ENCODE peak calls at places on chromosomes 4 and X, in four cellular contexts. K, Z, H and C are unnamed samples. For H3K4me1, the result is how much of the 10 kb centered on the place peaks cover.

GRCh38 chr4:86972997-86973396 is 38.2 kb downstream of the AFF1 start:
- DNase-seq in K (peak), Z (no peak), H (peak), C (no peak)

GRCh38 chrX:70504772-70505450 is 60.3 kb downstream of the DLG3 start:
- DNase-seq in K (no peak), Z (no peak), H (no peak), C (no peak)

GRCh38 chr4:75924309-75924708 is 16.5 kb downstream of the NAAA start:
- DNase-seq in K (no peak), Z (no peak), H (no peak), C (no peak)

GRCh38 chr4:150078041-150078995 is at the start of gene DCLK2:
- DNase-seq in K (peak), Z (peak), H (peak), C (no peak)

GRCh38 chrX:128021566-128021965 is 30.6 kb downstream of the ACTRT1 start:
- DNase-seq in K (no peak), Z (no peak), H (no peak), C (no peak)

GRCh38 chrX:54407266-54407665 is 32.9 kb upstream of the TSR2 start:
- DNase-seq in K (no peak), Z (no peak), H (no peak), C (no peak)

GRCh38 chr4:53039741-53040458 is 177.8 kb downstream of the RASL11B start:
- DNase-seq in K (no peak), Z (no peak), H (no peak), C (no peak)

GRCh38 chr4:948936-949300 is 16.7 kb downstream of the TMEM175 start:
- DNase-seq in K (no peak), Z (peak), H (no peak), C (no peak)

GRCh38 chrX:112967341-112967740 is 126.7 kb upstream of the AMOT start:
- DNase-seq in K (no peak), Z (no peak), H (no peak), C (no peak)

GRCh38 chr4:153018031-153018430 is 81.9 kb downstream of the FHDC1 start:
- DNase-seq in K (no peak), Z (no peak), H (no peak), C (no peak)

GRCh38 chrX:36116222-36116621 is 196.7 kb downstream of the CFAP47 start:
- DNase-seq in K (no peak), Z (no peak), H (no peak), C (no peak)

GRCh38 chrX:45799576-45799975 is 598.9 kb upstream of the DIPK2B start:
- DNase-seq in K (no peak), Z (no peak), H (no peak), C (no peak)

GRCh38 chr4:79353075-79353474 is 27.2 kb upstream of the NAA11 start:
- DNase-seq in K (no peak), Z (no peak), H (no peak), C (no peak)

GRCh38 chr4:87855540-87855939 is 22.8 kb downstream of the MEPE start:
- DNase-seq in K (no peak), Z (no peak), H (no peak), C (no peak)

GRCh38 chr4:25449270-25449669 is 72.2 kb downstream of the ANAPC4 start:
- DNase-seq in K (no peak), Z (no peak), H (no peak), C (no peak)

GRCh38 chr4:151530230-151530629 is 121.3 kb downstream of the FHIP1A start:
- DNase-seq in K (no peak), Z (no peak), H (no peak), C (no peak)

GRCh38 chrX:87663421-87663820 is 145.8 kb downstream of the KLHL4 start:
- DNase-seq in K (no peak), Z (no peak), H (no peak), C (no peak)

GRCh38 chrX:48924270-48924669 is 5.4 kb upstream of the PIM2 start:
- DNase-seq in K (no peak), Z (no peak), H (no peak), C (no peak)

GRCh38 chrX:16212436-16212835 is 45.2 kb downstream of the MAGEB17 start:
- DNase-seq in K (no peak), Z (no peak), H (peak), C (no peak)

GRCh38 chrX:44082829-44083228 is 109.6 kb upstream of the NDP start:
- DNase-seq in K (no peak), Z (no peak), H (no peak), C (no peak)

GRCh38 chr4:13511101-13511500 is 27.0 kb upstream of the RAB28 start:
- DNase-seq in K (no peak), Z (no peak), H (no peak), C (no peak)

GRCh38 chr4:189597341-189597740 is 343.3 kb upstream of the FRG1 start:
- DNase-seq in K (no peak), Z (no peak), H (no peak), C (no peak)

GRCh38 chr4:152415980-152416379 is 119.9 kb downstream of the FBXW7 start:
- DNase-seq in K (no peak), Z (no peak), H (no peak), C (no peak)

GRCh38 chr4:153661215-153661822 is 22.8 kb upstream of the TLR2 start:
- DNase-seq in K (no peak), Z (no peak), H (no peak), C (no peak)

GRCh38 chr4:111230265-111230664 is 607.4 kb upstream of the PITX2 start:
- DNase-seq in K (no peak), Z (no peak), H (no peak), C (no peak)

GRCh38 chr4:120007171-120007894 is 59.3 kb downstream of the MAD2L1 start:
- DNase-seq in K (no peak), Z (no peak), H (no peak), C (no peak)

GRCh38 chr4:94995684-94996394 is 238.1 kb downstream of the BMPR1B start:
- DNase-seq in K (no peak), Z (no peak), H (peak), C (no peak)

GRCh38 chr4:96194993-96195392 is 355.1 kb downstream of the PDHA2 start:
- DNase-seq in K (no peak), Z (no peak), H (no peak), C (no peak)

GRCh38 chrX:151226941-151227340 is 50.6 kb downstream of the GPR50 start:
- DNase-seq in K (no peak), Z (no peak), H (no peak), C (no peak)

GRCh38 chrX:1411331-1411730 is 19.4 kb upstream of the SLC25A6 start:
- DNase-seq in K (peak), Z (peak), H (no peak), C (no peak)

GRCh38 chr4:22607382-22607781 is 85.4 kb upstream of the GBA3 start:
- DNase-seq in K (no peak), Z (peak), H (peak), C (peak)

GRCh38 chrX:63918611-63919010 is 133.6 kb upstream of the ARHGEF9 start:
- DNase-seq in K (no peak), Z (no peak), H (no peak), C (no peak)

GRCh38 chrX:15336023-15336413 is 695 bp upstream of the PIGA start:
- DNase-seq in K (peak), Z (no peak), H (peak), C (no peak)

GRCh38 chrX:28920554-28920953 is 333.3 kb downstream of the IL1RAPL1 start:
- DNase-seq in K (no peak), Z (no peak), H (no peak), C (no peak)

GRCh38 chrX:109890910-109891502 is 111.9 kb upstream of the TMEM164 start:
- DNase-seq in K (peak), Z (peak), H (peak), C (peak)

GRCh38 chrX:151019837-151020236 is 36.7 kb downstream of the HMGB3 start:
- DNase-seq in K (no peak), Z (no peak), H (no peak), C (no peak)

DNA sequence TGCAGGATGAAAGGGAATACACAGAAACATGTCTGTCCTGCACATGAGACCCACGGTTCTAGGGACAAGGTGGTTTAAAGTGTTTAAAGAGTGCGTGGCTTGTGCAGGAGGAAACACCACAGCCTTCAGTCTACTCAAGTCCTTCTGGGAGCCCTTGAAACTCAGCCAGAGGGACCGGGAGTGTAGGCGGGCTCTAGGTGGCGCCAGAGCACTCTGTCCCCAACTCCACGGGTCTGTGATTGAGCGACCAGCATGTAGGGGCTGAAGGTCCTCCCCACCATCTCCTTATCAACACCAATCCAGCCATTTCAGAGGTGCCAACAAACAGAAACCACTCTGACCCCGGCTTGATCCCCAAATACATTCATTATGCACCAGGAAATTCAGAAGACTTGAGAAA is 82.0 kb upstream of the CLDN34 start:
- DNase-seq in K (peak), Z (peak), H (peak), C (peak)
- TF ChIP-seq CTCF in K (peak), Z (no peak), H (peak), C (no peak)

GRCh38 chr4:10045481-10045880 is 24.2 kb upstream of the SLC2A9 start:
- DNase-seq in K (no peak), Z (no peak), H (no peak), C (no peak)

GRCh38 chr4:10047967-10048366 is 26.7 kb upstream of the SLC2A9 start:
- DNase-seq in K (no peak), Z (no peak), H (no peak), C (no peak)

GRCh38 chr4:10050171-10051120 is 29.1 kb upstream of the SLC2A9 start:
- DNase-seq in K (no peak), Z (no peak), H (no peak), C (no peak)

GRCh38 chr4:10051536-10052135 is 30.3 kb upstream of the SLC2A9 start:
- DNase-seq in K (no peak), Z (no peak), H (no peak), C (peak)

GRCh38 chr4:10048931-10049655 is 27.8 kb upstream of the SLC2A9 start:
- DNase-seq in K (no peak), Z (no peak), H (no peak), C (no peak)
- H3K27ac ChIP-seq in K (no peak), Z (no peak), H (peak), C (no peak)

DNA sequence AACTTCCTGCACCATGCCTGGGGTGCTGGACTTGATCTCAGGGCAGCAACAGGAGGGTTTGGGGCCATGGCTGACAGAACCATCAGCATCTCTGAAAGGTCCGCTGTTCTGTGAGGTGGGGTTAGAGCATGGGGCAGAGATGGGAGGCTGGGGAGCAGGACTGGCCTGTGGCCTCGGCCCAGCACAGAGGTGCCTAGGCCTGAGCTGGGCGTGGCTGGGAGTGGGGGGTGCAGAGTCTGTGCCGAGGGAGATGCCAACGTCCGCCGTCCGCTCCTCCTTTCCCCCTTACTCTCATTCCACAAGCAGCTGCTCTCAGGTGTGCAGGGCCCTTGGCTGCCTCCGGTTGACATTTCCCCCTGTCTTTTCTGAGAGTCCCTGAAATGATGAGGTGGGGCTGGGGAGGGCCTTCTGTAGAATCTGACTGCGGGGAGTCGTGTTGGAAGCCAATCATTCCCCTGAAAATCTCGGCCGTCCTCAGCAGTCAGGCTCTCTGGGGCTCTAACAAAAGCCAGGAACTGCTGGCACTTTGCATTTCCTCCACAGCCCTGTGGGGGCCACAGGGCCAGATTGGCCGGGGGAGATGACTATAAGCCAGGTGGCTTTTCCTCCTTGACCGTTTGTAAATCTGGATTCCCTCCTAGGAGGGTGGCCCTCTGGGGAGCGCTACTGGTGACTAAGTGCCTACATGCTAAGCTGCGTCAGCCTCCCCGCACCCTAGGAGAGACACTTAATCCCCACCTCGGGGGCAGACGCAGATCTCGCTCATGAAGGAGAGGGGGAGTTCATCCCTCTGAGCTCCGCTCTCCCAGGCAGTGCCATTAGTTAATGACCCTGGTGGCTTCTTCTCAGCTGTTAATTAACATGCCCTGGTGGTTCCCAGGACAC is 41.2 kb downstream of the EVC start:
- DNase-seq in K (no peak), Z (no peak), H (no peak), C (no peak)
- H3K4me1 ChIP-seq in K (under half), Z (under half), H (under half), C (under half)

DNA sequence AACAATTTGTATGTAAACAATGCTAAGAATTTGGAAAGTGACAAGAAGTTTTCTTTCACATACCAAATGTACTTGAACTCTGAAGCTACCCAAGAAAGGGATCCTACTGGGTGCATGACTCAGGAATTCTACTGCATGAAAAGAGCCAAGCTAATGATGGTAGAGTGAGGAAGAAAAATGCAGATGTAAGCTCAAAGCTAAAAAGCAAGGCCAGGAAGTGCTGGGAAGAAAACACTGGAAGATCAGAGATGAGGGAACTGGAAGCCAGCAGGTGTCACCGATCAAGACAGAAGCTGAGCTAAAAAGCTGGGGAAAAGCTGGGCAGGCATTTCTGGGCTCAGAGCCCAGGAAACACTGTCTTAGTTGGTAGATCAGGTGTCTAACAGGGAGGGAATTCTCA is 449.1 kb downstream of the NKX6-1 start:
- DNase-seq in K (no peak), Z (no peak), H (no peak), C (no peak)
- TF ChIP-seq CTCF in K (no peak), Z (no peak), H (no peak), C (no peak)